ENCODE peak calls at places on chromosomes 5 and 9, in eight cellular contexts. O is NCI-H1436; P is activated T-helper 2 cell treated with anti-CD3 and anti-CD28 coated beads, Interferon-gamma antibody, Interleukin-2, Interleukin-4, amounts not matched to agents 10 μg/mL and 5 μg/mL and 100 μg/mL, durations not matched to agents 14 hours and 24 hours and 36 hours; B is NCI-H1092; H is frontal cortex; J is activated CD4-positive, alpha-beta T cell treated with anti-CD3 and anti-CD28 coated beads for 48 hours; A is activated effector memory CD4-positive, alpha-beta T cell treated with Interleukin-2 at 50 U/mL for 16 hours; L is myocyte. E is an unnamed sample.

GRCh38 chr5:132447196-132447595 is 43.4 kb downstream of the IRF1 start:
- DNase-seq in O (no peak), P (no peak), B (no peak), H (no peak), J (no peak), A (no peak), L (no peak), E (no peak)

GRCh38 chr9:121650220-121651013 is 1.0 kb upstream of the DAB2IP start:
- DNase-seq in O (peak), P (no peak), B (peak), H (no peak), J (peak), A (no peak), L (no peak), E (peak)

GRCh38 chr5:82659114-82659513 is 381.0 kb upstream of the RPS23 start:
- DNase-seq in O (no peak), P (no peak), B (no peak), H (no peak), J (no peak), A (no peak), L (no peak), E (no peak)

GRCh38 chr5:173314166-173314952 is 13.9 kb downstream of the STC2 start:
- DNase-seq in O (no peak), P (no peak), B (no peak), H (no peak), J (no peak), A (no peak), L (peak), E (peak)

GRCh38 chr5:38923661-38924451 is 78.0 kb downstream of the OSMR start:
- DNase-seq in O (no peak), P (no peak), B (no peak), H (no peak), J (no peak), A (no peak), L (no peak), E (no peak)

GRCh38 chr5:15844253-15844652 is 335.3 kb downstream of the MARCHF11 start:
- DNase-seq in O (no peak), P (no peak), B (no peak), H (no peak), J (no peak), A (no peak), L (peak), E (no peak)

GRCh38 chr9:110258671-110259070 is 2.4 kb upstream of the TXN start:
- DNase-seq in O (no peak), P (no peak), B (no peak), H (no peak), J (no peak), A (no peak), L (no peak), E (no peak)

GRCh38 chr5:171309526-171310333 is 682 bp downstream of the TLX3 start:
- DNase-seq in O (no peak), P (no peak), B (no peak), H (no peak), J (peak), A (no peak), L (no peak), E (peak)

GRCh38 chr5:110977927-110978326 is 93.6 kb upstream of the TSLP start:
- DNase-seq in O (no peak), P (no peak), B (no peak), H (no peak), J (no peak), A (no peak), L (peak), E (no peak)

GRCh38 chr9:113403651-113404050 is 2.6 kb upstream of the ALAD start:
- DNase-seq in O (no peak), P (no peak), B (no peak), H (no peak), J (no peak), A (no peak), L (no peak), E (no peak)

GRCh38 chr9:135783540-135784245 is 81.7 kb downstream of the KCNT1 start:
- DNase-seq in O (no peak), P (no peak), B (no peak), H (no peak), J (no peak), A (no peak), L (no peak), E (no peak)

GRCh38 chr5:3346111-3346820 is 249.4 kb upstream of the IRX1 start:
- DNase-seq in O (no peak), P (no peak), B (no peak), H (no peak), J (no peak), A (no peak), L (no peak), E (no peak)

E was measured in retina.